ENCODE peak calls at places on chromosome 14, in five cellular contexts. W is SK-N-SH, T is K562, H is GM12878, E is HepG2. M is an unnamed sample.

GRCh38 chr14:52951730-52952481 is 1.1 kb upstream of the FERMT2 start:
- DNase-seq in T (peak), W (peak), H (no peak), E (peak), M (peak)

GRCh38 chr14:102508410-102508773 is 1.2 kb downstream of the ANKRD9 start:
- DNase-seq in E (peak), T (peak), W (no peak), H (no peak), M (no peak)

GRCh38 chr14:72666610-72667009 is 227.3 kb downstream of the DPF3 start:
- DNase-seq in T (no peak), W (no peak), H (no peak), E (no peak), M (peak)

GRCh38 chr14:106613256-106613655 is 1086.9 kb downstream of the TMEM121 start:
- DNase-seq in W (no peak), E (no peak), T (no peak), H (no peak), M (no peak)

GRCh38 chr14:58823309-58823708 is 185.5 kb downstream of the DACT1 start:
- DNase-seq in T (no peak), H (no peak), E (no peak), W (no peak), M (no peak)

GRCh38 chr14:28661171-28661772 is 105.3 kb upstream of the FOXG1 start:
- DNase-seq in H (no peak), W (no peak), T (no peak), E (peak), M (no peak)

GRCh38 chr14:83470466-83470865 is 1936.8 kb upstream of the SEL1L start:
- DNase-seq in W (no peak), E (no peak), T (no peak), H (no peak), M (no peak)

GRCh38 chr14:55411426-55412389 is at the start of gene ATG14:
- DNase-seq in H (peak), E (peak), W (peak), T (peak), M (peak)

GRCh38 chr14:26598672-26599131 is 869 bp upstream of the NOVA1 start:
- DNase-seq in E (no peak), T (no peak), W (peak), H (no peak), M (no peak)

GRCh38 chr14:76829016-76829365 is 2.8 kb downstream of the LRRC74A start:
- DNase-seq in T (no peak), H (no peak), W (no peak), E (no peak), M (no peak)

GRCh38 chr14:92973798-92974372 is 50.9 kb downstream of the CHGA start:
- DNase-seq in W (no peak), H (no peak), E (no peak), T (no peak), M (no peak)

GRCh38 chr14:69924181-69924580 is 45.0 kb downstream of the SMOC1 start:
- DNase-seq in W (no peak), T (no peak), H (no peak), E (no peak), M (no peak)

GRCh38 chr14:50023671-50024490 is 92.5 kb downstream of the VCPKMT start:
- DNase-seq in E (no peak), T (no peak), W (no peak), H (no peak), M (no peak)

GRCh38 chr14:65159281-65160062 is 57.2 kb upstream of the MAX start:
- DNase-seq in H (peak), W (no peak), T (no peak), E (no peak), M (no peak)

GRCh38 chr14:70011708-70012107 is 132.5 kb downstream of the SMOC1 start:
- DNase-seq in H (no peak), T (no peak), E (no peak), W (no peak), M (no peak)

GRCh38 chr14:70640938-70641547 is 673 bp upstream of the TTC9 start:
- DNase-seq in E (no peak), T (no peak), W (peak), H (peak), M (no peak)

GRCh38 chr14:23154876-23155587 is 28.4 kb downstream of the SLC7A8 start:
- DNase-seq in E (no peak), T (peak), H (no peak), W (no peak), M (no peak)

GRCh38 chr14:54815016-54815415 is 87.6 kb downstream of the GCH1 start:
- DNase-seq in T (no peak), E (no peak), W (no peak), H (no peak), M (no peak)

GRCh38 chr14:94797887-94798286 is 28.0 kb upstream of the GSC start:
- DNase-seq in E (no peak), T (no peak), W (no peak), H (no peak), M (no peak)

GRCh38 chr14:54669759-54670630 is 103.1 kb downstream of the SAMD4A start:
- DNase-seq in T (no peak), W (no peak), H (no peak), E (no peak), M (no peak)

DNA sequence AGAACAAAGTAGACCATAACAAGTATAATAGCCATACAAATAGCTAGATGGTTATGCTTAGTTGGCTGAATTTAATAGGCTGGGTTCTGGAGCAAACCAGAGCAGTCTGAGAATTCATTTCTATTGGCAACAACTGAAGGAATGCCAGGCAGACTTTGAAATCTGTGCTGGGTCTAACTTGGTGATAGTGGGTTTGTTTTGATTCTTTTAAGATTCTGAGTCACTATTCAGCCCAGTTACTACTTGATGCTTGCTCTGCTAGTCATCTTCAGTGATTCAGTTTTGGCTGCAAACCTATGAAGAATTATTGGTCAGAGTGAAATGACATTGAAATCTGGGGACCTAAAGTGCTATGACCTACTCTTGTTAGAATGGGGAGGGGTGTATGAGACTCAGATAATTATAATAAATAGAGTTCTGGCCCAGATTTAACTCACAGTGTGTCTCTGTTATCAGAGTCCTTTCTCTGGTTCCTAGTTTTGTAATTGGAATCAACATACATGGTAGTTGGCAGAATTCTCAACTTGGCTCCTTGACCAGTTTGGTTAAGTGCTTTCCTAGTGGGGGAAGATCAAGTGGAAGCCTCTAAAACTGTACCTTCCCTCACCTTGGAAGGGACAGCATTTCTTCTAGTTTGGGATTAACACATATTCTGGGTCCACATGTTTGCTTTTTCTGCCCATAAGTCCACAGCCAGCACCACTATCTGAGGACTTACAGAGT is 43.5 kb downstream of the MNAT1 start:
- DNase-seq in H (no peak), T (no peak), E (no peak), W (no peak), M (no peak)
- TF ChIP-seq ZBTB33 in H (no peak), T (no peak), E (no peak), W (no peak), M (no peak)

GRCh38 chr14:33123281-33123680 is 184.6 kb downstream of the NPAS3 start:
- DNase-seq in W (no peak), H (no peak), E (no peak), T (no peak), M (no peak)

GRCh38 chr14:33120341-33120740 is 181.7 kb downstream of the NPAS3 start:
- DNase-seq in E (no peak), T (no peak), H (no peak), W (no peak), M (no peak)

GRCh38 chr14:33114331-33114730 is 175.7 kb downstream of the NPAS3 start:
- DNase-seq in T (no peak), H (no peak), E (no peak), W (no peak), M (no peak)

GRCh38 chr14:33120966-33121365 is 182.3 kb downstream of the NPAS3 start:
- DNase-seq in T (no peak), H (no peak), E (no peak), W (no peak), M (no peak)

DNA sequence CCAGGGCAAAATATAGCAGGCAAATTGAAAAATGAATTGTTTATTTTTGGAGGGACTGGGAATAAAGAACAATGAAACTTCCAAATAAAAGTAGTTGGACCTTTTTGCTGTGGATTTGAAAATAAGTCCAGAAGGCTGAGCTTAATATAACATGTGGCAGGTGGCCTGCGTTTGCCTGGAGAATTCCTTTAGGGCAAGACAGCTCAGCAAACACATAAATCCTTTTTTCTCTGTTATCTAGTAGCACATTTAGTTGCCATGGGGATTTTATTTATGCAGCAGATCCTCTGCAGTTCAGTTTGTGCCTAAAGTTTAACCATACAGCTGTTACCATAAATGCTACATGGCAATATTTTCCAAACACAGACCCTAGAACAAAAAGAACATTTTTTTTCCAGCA is 180.0 kb downstream of the NPAS3 start:
- DNase-seq in E (no peak), T (no peak), W (peak), H (no peak), M (no peak)
- TF ChIP-seq ZBTB33 in E (no peak), T (no peak), W (no peak), H (no peak), M (no peak)

GRCh38 chr14:100610511-100611217 is 23.4 kb upstream of the BEGAIN start:
- DNase-seq in E (no peak), W (peak), T (no peak), H (no peak), M (no peak)
- TF ChIP-seq ZBTB33 in E (no peak), W (no peak), T (no peak), H (no peak), M (no peak)

GRCh38 chr14:30131698-30132097 is 204.1 kb upstream of the PRKD1 start:
- DNase-seq in T (no peak), H (no peak), W (no peak), E (no peak), M (no peak)
- TF ChIP-seq ZBTB33 in T (no peak), H (no peak), W (no peak), E (no peak), M (no peak)

GRCh38 chr14:80944861-80945617 is 3.5 kb upstream of the CEP128 start:
- DNase-seq in W (no peak), E (no peak), H (no peak), T (no peak), M (no peak)
- TF ChIP-seq ZBTB33 in W (no peak), E (no peak), H (no peak), T (no peak), M (no peak)

GRCh38 chr14:103762011-103762410 is 46.4 kb downstream of the ZFYVE21 start:
- DNase-seq in T (no peak), H (no peak), W (no peak), E (no peak), M (no peak)
- TF ChIP-seq ZBTB33 in T (no peak), H (no peak), W (no peak), E (no peak), M (no peak)

GRCh38 chr14:100031506-100032281 is 33.5 kb upstream of the EVL start:
- DNase-seq in T (no peak), E (no peak), H (no peak), W (no peak), M (peak)
- TF ChIP-seq ZBTB33 in T (no peak), E (no peak), H (no peak), W (peak), M (peak)

GRCh38 chr14:47154276-47154797 is 502.8 kb upstream of the RPL10L start:
- DNase-seq in E (no peak), W (no peak), T (no peak), H (no peak), M (no peak)
- TF ChIP-seq ZBTB33 in E (no peak), W (no peak), T (no peak), H (no peak), M (no peak)

DNA sequence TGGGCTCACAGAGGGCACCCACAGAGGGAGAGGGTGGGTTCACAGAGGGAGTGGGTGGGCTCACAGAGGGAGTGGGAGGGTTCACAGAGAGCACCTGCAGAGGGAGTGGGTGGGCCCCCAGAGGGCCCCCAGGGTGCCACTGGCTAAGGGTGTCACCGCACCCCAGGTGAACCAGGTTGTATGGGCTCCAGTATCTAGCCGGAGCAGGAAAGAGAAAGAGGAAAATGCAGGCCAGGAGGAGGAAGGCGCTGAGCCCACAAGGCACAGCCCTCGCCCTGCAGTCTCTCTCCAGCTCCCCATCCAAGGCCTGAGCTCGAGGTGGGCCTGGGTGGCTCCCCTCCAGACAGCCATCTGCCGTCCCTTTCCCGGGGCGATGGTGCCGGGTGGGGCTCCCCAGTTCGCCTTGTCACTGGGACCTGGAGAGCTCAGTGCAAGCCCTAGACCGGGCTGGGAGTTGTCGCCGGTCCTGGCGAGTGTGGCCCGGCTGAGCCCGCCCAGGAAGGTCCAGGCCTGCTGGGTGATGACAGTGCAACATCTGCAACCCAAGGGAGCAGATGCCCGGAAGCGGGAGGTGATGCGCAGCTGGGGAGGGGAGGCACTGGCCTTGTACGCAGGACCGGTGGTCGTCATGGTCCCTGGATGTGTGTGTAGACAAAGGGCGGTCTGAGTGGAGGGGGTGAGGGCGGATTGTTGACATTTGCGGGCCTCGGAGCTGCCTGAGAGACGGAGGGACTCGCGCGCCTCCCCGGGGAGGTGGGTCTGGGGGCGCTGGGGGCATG is 760 bp downstream of the TMEM179 start:
- DNase-seq in H (no peak), T (no peak), E (no peak), W (peak), M (no peak)
- TF ChIP-seq ZBTB33 in H (no peak), T (no peak), E (no peak), W (no peak), M (no peak)

DNA sequence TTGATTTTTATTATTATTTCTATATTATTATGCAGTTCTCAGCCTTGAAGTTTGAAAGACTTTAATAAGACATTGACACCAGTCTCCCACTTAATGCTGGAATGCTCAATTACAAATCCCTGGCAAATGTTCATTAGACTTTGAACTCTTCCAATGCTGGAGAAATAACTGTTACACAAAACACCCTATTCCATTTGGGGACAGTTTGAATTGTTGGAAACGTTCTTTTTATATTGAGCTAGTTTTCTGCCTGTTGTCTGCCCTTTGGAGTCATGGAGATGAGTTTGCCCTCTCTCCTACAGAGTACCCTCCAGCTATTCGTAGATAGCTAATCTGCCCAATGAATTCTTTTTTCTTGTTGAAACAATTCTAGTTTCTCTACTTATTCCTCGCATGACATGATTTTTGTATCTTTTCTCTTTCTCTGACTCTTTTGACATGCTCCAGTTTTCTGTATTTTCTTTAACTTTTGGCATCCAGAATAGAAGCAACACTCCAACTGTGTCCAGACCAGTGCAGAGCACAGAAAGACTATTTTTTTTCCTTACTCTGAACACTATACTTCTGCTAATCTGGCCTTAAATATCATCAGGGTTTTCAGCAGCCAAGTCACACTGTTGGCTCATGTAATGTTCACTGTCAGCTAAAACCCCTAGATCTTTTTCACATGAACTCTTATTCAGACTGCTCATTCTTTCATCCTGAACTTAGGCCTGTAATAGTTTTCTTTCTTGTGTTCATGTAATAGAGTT is 379.3 kb downstream of the RAD51B start:
- DNase-seq in H (no peak), T (no peak), E (peak), W (no peak), M (no peak)
- TF ChIP-seq ZBTB33 in H (no peak), T (no peak), E (no peak), W (no peak), M (no peak)

M was measured in HCT116.